ENCODE peak calls at places on chromosomes 6 and 20, in six cellular contexts. One of them, this sample, is unnamed.

GRCh38 chr20:51700809-51701285 is 67.3 kb downstream of the ATP9A start:
- DNase-seq in nucleus accumbens: no peak
- DNase-seq in ovary: no peak
- DNase-seq in AG09309: no peak
- DNase-seq in NCI-H69: peak
- DNase-seq in AG10803: peak
- DNase-seq in this sample: peak

GRCh38 chr6:29790626-29791025 is 37.0 kb upstream of the HLA-G start:
- DNase-seq in AG09309: no peak
- DNase-seq in ovary: no peak
- DNase-seq in nucleus accumbens: no peak
- DNase-seq in NCI-H69: no peak
- DNase-seq in AG10803: no peak
- DNase-seq in this sample: no peak

GRCh38 chr6:5679271-5679670 is 327.5 kb downstream of the NRN1 start:
- DNase-seq in nucleus accumbens: no peak
- DNase-seq in AG09309: no peak
- DNase-seq in NCI-H69: no peak
- DNase-seq in ovary: no peak
- DNase-seq in AG10803: no peak
- DNase-seq in this sample: peak

GRCh38 chr20:50320910-50321796 is 130.5 kb downstream of the CEBPB start:
- DNase-seq in NCI-H69: no peak
- DNase-seq in AG10803: peak
- DNase-seq in nucleus accumbens: no peak
- DNase-seq in AG09309: no peak
- DNase-seq in ovary: peak
- DNase-seq in this sample: no peak

GRCh38 chr6:163466839-163467390 is 52.4 kb downstream of the QKI start:
- DNase-seq in AG10803: no peak
- DNase-seq in nucleus accumbens: no peak
- DNase-seq in AG09309: no peak
- DNase-seq in ovary: no peak
- DNase-seq in NCI-H69: peak
- DNase-seq in this sample: no peak

GRCh38 chr6:21595951-21596378 is 2.4 kb downstream of the SOX4 start:
- DNase-seq in ovary: peak
- DNase-seq in NCI-H69: no peak
- DNase-seq in nucleus accumbens: no peak
- DNase-seq in AG09309: no peak
- DNase-seq in AG10803: no peak
- DNase-seq in this sample: no peak

GRCh38 chr20:62063981-62064787 is 1.5 kb downstream of the TAF4 start:
- DNase-seq in AG10803: no peak
- DNase-seq in nucleus accumbens: no peak
- DNase-seq in ovary: peak
- DNase-seq in AG09309: no peak
- DNase-seq in NCI-H69: no peak
- DNase-seq in this sample: no peak

GRCh38 chr20:1327241-1327653 is 1.7 kb downstream of the SDCBP2 start:
- DNase-seq in ovary: peak
- DNase-seq in NCI-H69: no peak
- DNase-seq in nucleus accumbens: no peak
- DNase-seq in AG09309: no peak
- DNase-seq in AG10803: peak
- DNase-seq in this sample: no peak

GRCh38 chr6:86825436-86825835 is 111.9 kb upstream of the HTR1E start:
- DNase-seq in ovary: no peak
- DNase-seq in NCI-H69: no peak
- DNase-seq in AG10803: no peak
- DNase-seq in nucleus accumbens: no peak
- DNase-seq in AG09309: no peak
- DNase-seq in this sample: no peak

GRCh38 chr20:46060301-46060881 is 29.4 kb downstream of the NCOA5 start:
- DNase-seq in AG09309: no peak
- DNase-seq in NCI-H69: peak
- DNase-seq in ovary: no peak
- DNase-seq in AG10803: no peak
- DNase-seq in nucleus accumbens: no peak
- DNase-seq in this sample: peak

GRCh38 chr6:7138921-7139358 is 31.2 kb downstream of the RREB1 start:
- DNase-seq in AG10803: no peak
- DNase-seq in nucleus accumbens: no peak
- DNase-seq in ovary: no peak
- DNase-seq in NCI-H69: peak
- DNase-seq in AG09309: no peak
- DNase-seq in this sample: peak

GRCh38 chr6:36959555-36960250 is 5.2 kb downstream of the PI16 start:
- DNase-seq in ovary: peak
- DNase-seq in AG09309: no peak
- DNase-seq in AG10803: no peak
- DNase-seq in NCI-H69: no peak
- DNase-seq in nucleus accumbens: no peak
- DNase-seq in this sample: no peak

GRCh38 chr6:7617954-7618764 is 28.2 kb downstream of the SNRNP48 start:
- DNase-seq in NCI-H69: peak
- DNase-seq in AG09309: peak
- DNase-seq in AG10803: peak
- DNase-seq in nucleus accumbens: no peak
- DNase-seq in ovary: no peak
- DNase-seq in this sample: no peak

GRCh38 chr6:99269207-99269606 is 80.3 kb downstream of the FAXC start:
- DNase-seq in nucleus accumbens: no peak
- DNase-seq in ovary: no peak
- DNase-seq in NCI-H69: no peak
- DNase-seq in AG09309: no peak
- DNase-seq in AG10803: no peak
- DNase-seq in this sample: no peak

GRCh38 chr6:23656257-23656731 is 469.7 kb upstream of the NRSN1 start:
- DNase-seq in AG10803: no peak
- DNase-seq in NCI-H69: peak
- DNase-seq in ovary: no peak
- DNase-seq in nucleus accumbens: no peak
- DNase-seq in AG09309: no peak
- DNase-seq in this sample: peak

GRCh38 chr6:12572884-12573824 is 143.4 kb upstream of the PHACTR1 start:
- DNase-seq in AG09309: no peak
- DNase-seq in NCI-H69: no peak
- DNase-seq in nucleus accumbens: no peak
- DNase-seq in AG10803: peak
- DNase-seq in ovary: no peak
- DNase-seq in this sample: no peak

GRCh38 chr20:1402149-1402548 is 9.3 kb upstream of the FKBP1A start:
- DNase-seq in NCI-H69: no peak
- DNase-seq in ovary: no peak
- DNase-seq in AG10803: peak
- DNase-seq in AG09309: no peak
- DNase-seq in nucleus accumbens: no peak
- DNase-seq in this sample: no peak

GRCh38 chr6:81621816-81622395 is 130.6 kb downstream of the TENT5A start:
- DNase-seq in AG09309: no peak
- DNase-seq in nucleus accumbens: no peak
- DNase-seq in NCI-H69: no peak
- DNase-seq in ovary: no peak
- DNase-seq in AG10803: peak
- DNase-seq in this sample: no peak